ENCODE peak calls at places on chromosomes 5 and 9, in seven cellular contexts. One of them, this sample, is unnamed.

GRCh38 chr5:177131352-177131710 is 2.2 kb upstream of the NSD1 start:
- DNase-seq in foreskin fibroblast: no peak
- DNase-seq in LNCaP clone FGC: no peak
- DNase-seq in NCI-H2171 treated with DMSO at 0.1 percent for 48 hours: no peak
- DNase-seq in BJ: no peak
- DNase-seq in nephron progenitor cell: no peak
- DNase-seq in aorta: no peak
- DNase-seq in this sample: no peak

GRCh38 chr5:41843456-41844112 is 26.6 kb downstream of the OXCT1 start:
- DNase-seq in aorta: no peak
- DNase-seq in LNCaP clone FGC: peak
- DNase-seq in NCI-H2171 treated with DMSO at 0.1 percent for 48 hours: peak
- DNase-seq in foreskin fibroblast: peak
- DNase-seq in BJ: no peak
- DNase-seq in nephron progenitor cell: peak
- DNase-seq in this sample: no peak

GRCh38 chr5:134100283-134101011 is 14.0 kb upstream of the TCF7 start:
- DNase-seq in LNCaP clone FGC: no peak
- DNase-seq in NCI-H2171 treated with DMSO at 0.1 percent for 48 hours: no peak
- DNase-seq in BJ: no peak
- DNase-seq in aorta: peak
- DNase-seq in foreskin fibroblast: peak
- DNase-seq in nephron progenitor cell: no peak
- DNase-seq in this sample: peak

GRCh38 chr9:3863686-3864085 is 337.9 kb upstream of the RFX3 start:
- DNase-seq in BJ: no peak
- DNase-seq in foreskin fibroblast: peak
- DNase-seq in LNCaP clone FGC: no peak
- DNase-seq in aorta: no peak
- DNase-seq in NCI-H2171 treated with DMSO at 0.1 percent for 48 hours: no peak
- DNase-seq in nephron progenitor cell: no peak
- DNase-seq in this sample: no peak

GRCh38 chr9:123368481-123369153 is 12.6 kb downstream of the CRB2 start:
- DNase-seq in nephron progenitor cell: no peak
- DNase-seq in BJ: no peak
- DNase-seq in NCI-H2171 treated with DMSO at 0.1 percent for 48 hours: no peak
- DNase-seq in LNCaP clone FGC: no peak
- DNase-seq in foreskin fibroblast: no peak
- DNase-seq in aorta: no peak
- DNase-seq in this sample: no peak

GRCh38 chr5:135937245-135937644 is 17.5 kb downstream of the LECT2 start:
- DNase-seq in aorta: no peak
- DNase-seq in foreskin fibroblast: no peak
- DNase-seq in BJ: no peak
- DNase-seq in nephron progenitor cell: no peak
- DNase-seq in NCI-H2171 treated with DMSO at 0.1 percent for 48 hours: no peak
- DNase-seq in LNCaP clone FGC: no peak
- DNase-seq in this sample: no peak

GRCh38 chr5:4191703-4192102 is 596.1 kb downstream of the IRX1 start:
- DNase-seq in foreskin fibroblast: no peak
- DNase-seq in BJ: no peak
- DNase-seq in nephron progenitor cell: no peak
- DNase-seq in NCI-H2171 treated with DMSO at 0.1 percent for 48 hours: no peak
- DNase-seq in aorta: no peak
- DNase-seq in LNCaP clone FGC: no peak
- DNase-seq in this sample: no peak

GRCh38 chr5:161857358-161857757 is 9.4 kb downstream of the GABRA1 start:
- DNase-seq in aorta: no peak
- DNase-seq in NCI-H2171 treated with DMSO at 0.1 percent for 48 hours: no peak
- DNase-seq in nephron progenitor cell: no peak
- DNase-seq in LNCaP clone FGC: peak
- DNase-seq in BJ: no peak
- DNase-seq in foreskin fibroblast: no peak
- DNase-seq in this sample: no peak

GRCh38 chr9:136903041-136903554 is 16.8 kb downstream of the TRAF2 start:
- DNase-seq in foreskin fibroblast: no peak
- DNase-seq in LNCaP clone FGC: no peak
- DNase-seq in nephron progenitor cell: no peak
- DNase-seq in NCI-H2171 treated with DMSO at 0.1 percent for 48 hours: peak
- DNase-seq in BJ: no peak
- DNase-seq in aorta: peak
- DNase-seq in this sample: no peak

GRCh38 chr5:33233013-33233463 is 207.7 kb upstream of the TARS1 start:
- DNase-seq in nephron progenitor cell: no peak
- DNase-seq in foreskin fibroblast: no peak
- DNase-seq in BJ: no peak
- DNase-seq in LNCaP clone FGC: no peak
- DNase-seq in aorta: no peak
- DNase-seq in NCI-H2171 treated with DMSO at 0.1 percent for 48 hours: no peak
- DNase-seq in this sample: no peak

GRCh38 chr5:149153751-149154610 is 12.7 kb downstream of the ABLIM3 start:
- DNase-seq in aorta: peak
- DNase-seq in LNCaP clone FGC: no peak
- DNase-seq in BJ: no peak
- DNase-seq in NCI-H2171 treated with DMSO at 0.1 percent for 48 hours: peak
- DNase-seq in nephron progenitor cell: no peak
- DNase-seq in foreskin fibroblast: peak
- DNase-seq in this sample: no peak

GRCh38 chr5:1432296-1432695 is 12.9 kb downstream of the SLC6A3 start:
- DNase-seq in foreskin fibroblast: no peak
- DNase-seq in NCI-H2171 treated with DMSO at 0.1 percent for 48 hours: no peak
- DNase-seq in BJ: no peak
- DNase-seq in aorta: peak
- DNase-seq in nephron progenitor cell: no peak
- DNase-seq in LNCaP clone FGC: no peak
- DNase-seq in this sample: no peak

GRCh38 chr9:19232830-19233194 is 2.3 kb downstream of the DENND4C start:
- DNase-seq in aorta: no peak
- DNase-seq in NCI-H2171 treated with DMSO at 0.1 percent for 48 hours: no peak
- DNase-seq in LNCaP clone FGC: peak
- DNase-seq in nephron progenitor cell: no peak
- DNase-seq in BJ: no peak
- DNase-seq in foreskin fibroblast: peak
- DNase-seq in this sample: no peak

GRCh38 chr9:109966643-109967368 is 186.8 kb downstream of the PALM2AKAP2 start:
- DNase-seq in LNCaP clone FGC: no peak
- DNase-seq in foreskin fibroblast: no peak
- DNase-seq in nephron progenitor cell: no peak
- DNase-seq in NCI-H2171 treated with DMSO at 0.1 percent for 48 hours: no peak
- DNase-seq in BJ: no peak
- DNase-seq in aorta: no peak
- DNase-seq in this sample: no peak

GRCh38 chr5:76787237-76787636 is 31.6 kb upstream of the F2RL1 start:
- DNase-seq in NCI-H2171 treated with DMSO at 0.1 percent for 48 hours: peak
- DNase-seq in BJ: no peak
- DNase-seq in foreskin fibroblast: peak
- DNase-seq in LNCaP clone FGC: peak
- DNase-seq in aorta: peak
- DNase-seq in nephron progenitor cell: no peak
- DNase-seq in this sample: no peak

GRCh38 chr5:74575741-74576538 is 64.6 kb downstream of the ENC1 start:
- DNase-seq in nephron progenitor cell: no peak
- DNase-seq in NCI-H2171 treated with DMSO at 0.1 percent for 48 hours: no peak
- DNase-seq in aorta: no peak
- DNase-seq in BJ: peak
- DNase-seq in LNCaP clone FGC: no peak
- DNase-seq in foreskin fibroblast: peak
- DNase-seq in this sample: no peak

GRCh38 chr5:24823625-24824024 is 178.8 kb upstream of the CDH10 start:
- DNase-seq in BJ: no peak
- DNase-seq in nephron progenitor cell: no peak
- DNase-seq in foreskin fibroblast: no peak
- DNase-seq in aorta: no peak
- DNase-seq in NCI-H2171 treated with DMSO at 0.1 percent for 48 hours: no peak
- DNase-seq in LNCaP clone FGC: no peak
- DNase-seq in this sample: no peak

GRCh38 chr5:146426853-146427618 is 20.1 kb upstream of the TCERG1 start:
- DNase-seq in aorta: no peak
- DNase-seq in LNCaP clone FGC: no peak
- DNase-seq in nephron progenitor cell: peak
- DNase-seq in BJ: no peak
- DNase-seq in NCI-H2171 treated with DMSO at 0.1 percent for 48 hours: peak
- DNase-seq in foreskin fibroblast: peak
- DNase-seq in this sample: no peak

GRCh38 chr5:136769900-136770684 is 404.7 kb upstream of the TRPC7 start:
- DNase-seq in BJ: no peak
- DNase-seq in LNCaP clone FGC: peak
- DNase-seq in NCI-H2171 treated with DMSO at 0.1 percent for 48 hours: peak
- DNase-seq in foreskin fibroblast: peak
- DNase-seq in nephron progenitor cell: peak
- DNase-seq in aorta: peak
- DNase-seq in this sample: peak

GRCh38 chr5:2286250-2286649 is 403.5 kb upstream of the IRX4 start:
- DNase-seq in LNCaP clone FGC: no peak
- DNase-seq in NCI-H2171 treated with DMSO at 0.1 percent for 48 hours: no peak
- DNase-seq in aorta: no peak
- DNase-seq in foreskin fibroblast: no peak
- DNase-seq in BJ: no peak
- DNase-seq in nephron progenitor cell: no peak
- DNase-seq in this sample: no peak

GRCh38 chr9:114958021-114958846 is 27.8 kb upstream of the TNFSF8 start:
- DNase-seq in BJ: no peak
- DNase-seq in aorta: peak
- DNase-seq in NCI-H2171 treated with DMSO at 0.1 percent for 48 hours: no peak
- DNase-seq in nephron progenitor cell: no peak
- DNase-seq in LNCaP clone FGC: no peak
- DNase-seq in foreskin fibroblast: peak
- DNase-seq in this sample: no peak

GRCh38 chr5:96838483-96839395 is 31.0 kb upstream of the ERAP1 start:
- DNase-seq in LNCaP clone FGC: no peak
- DNase-seq in foreskin fibroblast: no peak
- DNase-seq in NCI-H2171 treated with DMSO at 0.1 percent for 48 hours: no peak
- DNase-seq in nephron progenitor cell: no peak
- DNase-seq in aorta: no peak
- DNase-seq in BJ: no peak
- DNase-seq in this sample: no peak

GRCh38 chr9:133759146-133759900 is 21.2 kb upstream of the SARDH start:
- DNase-seq in BJ: no peak
- DNase-seq in NCI-H2171 treated with DMSO at 0.1 percent for 48 hours: no peak
- DNase-seq in LNCaP clone FGC: no peak
- DNase-seq in foreskin fibroblast: no peak
- DNase-seq in aorta: peak
- DNase-seq in nephron progenitor cell: no peak
- DNase-seq in this sample: no peak

GRCh38 chr9:33131505-33132248 is 35.5 kb downstream of the B4GALT1 start:
- DNase-seq in BJ: no peak
- DNase-seq in foreskin fibroblast: no peak
- DNase-seq in aorta: no peak
- DNase-seq in LNCaP clone FGC: peak
- DNase-seq in nephron progenitor cell: no peak
- DNase-seq in NCI-H2171 treated with DMSO at 0.1 percent for 48 hours: no peak
- DNase-seq in this sample: no peak

GRCh38 chr5:157216395-157217142 is 35.9 kb downstream of the ITK start:
- DNase-seq in LNCaP clone FGC: no peak
- DNase-seq in foreskin fibroblast: no peak
- DNase-seq in nephron progenitor cell: no peak
- DNase-seq in aorta: no peak
- DNase-seq in NCI-H2171 treated with DMSO at 0.1 percent for 48 hours: no peak
- DNase-seq in BJ: no peak
- DNase-seq in this sample: no peak

GRCh38 chr5:133457439-133457838 is 154.9 kb downstream of the FSTL4 start:
- DNase-seq in nephron progenitor cell: no peak
- DNase-seq in BJ: no peak
- DNase-seq in NCI-H2171 treated with DMSO at 0.1 percent for 48 hours: no peak
- DNase-seq in aorta: no peak
- DNase-seq in LNCaP clone FGC: no peak
- DNase-seq in foreskin fibroblast: no peak
- DNase-seq in this sample: no peak

GRCh38 chr9:120593250-120593954 is 13.4 kb upstream of the CDK5RAP2 start:
- DNase-seq in NCI-H2171 treated with DMSO at 0.1 percent for 48 hours: no peak
- DNase-seq in foreskin fibroblast: no peak
- DNase-seq in BJ: no peak
- DNase-seq in aorta: no peak
- DNase-seq in LNCaP clone FGC: no peak
- DNase-seq in nephron progenitor cell: no peak
- DNase-seq in this sample: no peak

GRCh38 chr5:113748403-113748802 is 234.9 kb downstream of the YTHDC2 start:
- DNase-seq in nephron progenitor cell: no peak
- DNase-seq in aorta: no peak
- DNase-seq in BJ: no peak
- DNase-seq in LNCaP clone FGC: no peak
- DNase-seq in NCI-H2171 treated with DMSO at 0.1 percent for 48 hours: no peak
- DNase-seq in foreskin fibroblast: no peak
- DNase-seq in this sample: no peak

GRCh38 chr5:134025786-134026185 is 21.0 kb upstream of the VDAC1 start:
- DNase-seq in aorta: no peak
- DNase-seq in NCI-H2171 treated with DMSO at 0.1 percent for 48 hours: no peak
- DNase-seq in foreskin fibroblast: no peak
- DNase-seq in BJ: no peak
- DNase-seq in nephron progenitor cell: no peak
- DNase-seq in LNCaP clone FGC: no peak
- DNase-seq in this sample: no peak

GRCh38 chr5:44275329-44275728 is 113.9 kb downstream of the FGF10 start:
- DNase-seq in aorta: no peak
- DNase-seq in LNCaP clone FGC: no peak
- DNase-seq in BJ: no peak
- DNase-seq in foreskin fibroblast: no peak
- DNase-seq in NCI-H2171 treated with DMSO at 0.1 percent for 48 hours: no peak
- DNase-seq in nephron progenitor cell: no peak
- DNase-seq in this sample: no peak

This sample was measured in T-helper 9 cell.